ENCODE peak calls at places on chromosome 5, in five cellular contexts. X is lower lobe of right lung, B is coronary artery, U is pancreas, J is right atrium auricular region. H is an unnamed sample.

GRCh38 chr5:89255845-89256463 is 373.0 kb upstream of the MEF2C start:
- DNase-seq in J (no peak), U (no peak), B (no peak), X (no peak), H (no peak)

GRCh38 chr5:140967226-140967893 is 1.1 kb downstream of the PCDHAC2 start:
- DNase-seq in B (no peak), X (no peak), J (no peak), U (no peak), H (no peak)

GRCh38 chr5:5217371-5217770 is 77.2 kb downstream of the ADAMTS16 start:
- DNase-seq in B (no peak), J (no peak), U (no peak), X (no peak), H (no peak)

GRCh38 chr5:94397508-94397907 is 220.9 kb downstream of the KIAA0825 start:
- DNase-seq in X (no peak), J (no peak), B (no peak), U (no peak), H (no peak)

GRCh38 chr5:14247054-14247386 is 103.9 kb downstream of the TRIO start:
- DNase-seq in J (no peak), B (no peak), X (no peak), U (no peak), H (no peak)

GRCh38 chr5:132466453-132467291 is 23.9 kb downstream of the IRF1 start:
- DNase-seq in U (no peak), J (no peak), B (no peak), X (peak), H (peak)

GRCh38 chr5:169002941-169003555 is 297.9 kb downstream of the SLIT3 start:
- DNase-seq in B (no peak), U (no peak), J (no peak), X (no peak), H (no peak)

GRCh38 chr5:171494452-171495121 is 75.1 kb downstream of the FGF18 start:
- DNase-seq in X (no peak), U (peak), J (peak), B (peak), H (no peak)

GRCh38 chr5:178542455-178542854 is 47.7 kb downstream of the COL23A1 start:
- DNase-seq in J (no peak), B (no peak), U (no peak), X (no peak), H (no peak)

GRCh38 chr5:35333366-35333765 is 103.1 kb upstream of the PRLR start:
- DNase-seq in U (no peak), B (no peak), J (no peak), X (no peak), H (no peak)

GRCh38 chr5:40406426-40407211 is 273.1 kb upstream of the PTGER4 start:
- DNase-seq in U (no peak), B (no peak), J (no peak), X (peak), H (no peak)

GRCh38 chr5:23314827-23315226 is 192.6 kb upstream of the PRDM9 start:
- DNase-seq in J (no peak), U (no peak), B (no peak), X (no peak), H (no peak)

GRCh38 chr5:34571380-34572041 is 84.6 kb upstream of the RAI14 start:
- DNase-seq in J (no peak), B (no peak), U (no peak), X (no peak), H (no peak)

GRCh38 chr5:87582149-87582548 is 169.4 kb upstream of the CCNH start:
- DNase-seq in U (no peak), B (no peak), X (no peak), J (no peak), H (no peak)

GRCh38 chr5:73867344-73868335 is 241.6 kb downstream of the ARHGEF28 start:
- DNase-seq in B (no peak), X (peak), U (no peak), J (no peak), H (no peak)

GRCh38 chr5:172771439-172772111 is 580 bp upstream of the DUSP1 start:
- DNase-seq in U (no peak), B (no peak), J (no peak), X (no peak), H (peak)

GRCh38 chr5:125464847-125465432 is 718.5 kb upstream of the ZNF608 start:
- DNase-seq in X (no peak), U (no peak), J (no peak), B (no peak), H (no peak)

GRCh38 chr5:57845025-57845424 is 362.4 kb upstream of the ACTBL2 start:
- DNase-seq in U (no peak), X (no peak), J (no peak), B (no peak), H (no peak)

GRCh38 chr5:138601444-138601843 is 26.2 kb upstream of the HSPA9 start:
- DNase-seq in X (no peak), B (no peak), J (no peak), U (peak), H (no peak)

GRCh38 chr5:75325242-75325641 is 11.8 kb upstream of the HMGCR start:
- DNase-seq in J (no peak), X (no peak), B (no peak), U (no peak), H (no peak)

GRCh38 chr5:150523472-150524350 is 15.8 kb downstream of the NDST1 start:
- DNase-seq in B (no peak), J (no peak), X (no peak), U (peak), H (no peak)

GRCh38 chr5:180646963-180647305 is 2.5 kb downstream of the FLT4 start:
- DNase-seq in X (no peak), U (no peak), J (no peak), B (no peak), H (no peak)

GRCh38 chr5:59728356-59728755 is 165.2 kb downstream of the PDE4D start:
- DNase-seq in B (no peak), U (no peak), X (no peak), J (no peak), H (no peak)

GRCh38 chr5:76542887-76543690 is 80.1 kb downstream of the F2RL2 start:
- DNase-seq in U (no peak), J (no peak), B (no peak), X (peak), H (peak)

DNA sequence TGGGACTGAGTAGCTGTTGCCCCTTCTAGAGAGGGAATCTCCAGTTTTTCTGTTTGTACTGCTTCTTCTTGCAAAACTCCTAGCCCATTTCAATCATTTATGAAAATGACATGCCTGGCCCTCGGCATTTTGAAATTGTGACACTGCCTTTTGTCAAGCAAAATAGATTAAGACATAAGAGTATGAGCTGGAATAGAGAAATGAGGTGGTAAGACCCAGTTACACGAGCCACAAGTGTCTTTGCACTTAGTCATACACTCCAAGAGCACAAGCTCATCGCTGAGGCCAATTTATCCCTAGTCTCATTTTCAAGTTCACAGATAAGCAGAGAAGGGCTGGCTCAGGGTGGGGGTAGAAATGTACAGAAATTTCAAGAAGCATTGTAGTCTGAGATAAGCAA is 40.6 kb upstream of the MAP1B start:
- DNase-seq in J (no peak), B (no peak), U (no peak), X (no peak), H (no peak)
- H3K27ac ChIP-seq in J (no peak), B (no peak), U (no peak), X (no peak), H (no peak)

GRCh38 chr5:69083412-69083811 is 10.4 kb upstream of the SLC30A5 start:
- DNase-seq in J (no peak), U (peak), B (no peak), X (no peak), H (no peak)
- TF ChIP-seq CTCF in J (no peak), U (no peak), B (no peak), X (no peak), H (no peak)

GRCh38 chr5:139707445-139708003 is 59.4 kb downstream of the CXXC5 start:
- DNase-seq in B (no peak), J (no peak), U (no peak), X (no peak), H (no peak)
- H3K27ac ChIP-seq in B (no peak), J (no peak), U (no peak), X (no peak), H (no peak)

DNA sequence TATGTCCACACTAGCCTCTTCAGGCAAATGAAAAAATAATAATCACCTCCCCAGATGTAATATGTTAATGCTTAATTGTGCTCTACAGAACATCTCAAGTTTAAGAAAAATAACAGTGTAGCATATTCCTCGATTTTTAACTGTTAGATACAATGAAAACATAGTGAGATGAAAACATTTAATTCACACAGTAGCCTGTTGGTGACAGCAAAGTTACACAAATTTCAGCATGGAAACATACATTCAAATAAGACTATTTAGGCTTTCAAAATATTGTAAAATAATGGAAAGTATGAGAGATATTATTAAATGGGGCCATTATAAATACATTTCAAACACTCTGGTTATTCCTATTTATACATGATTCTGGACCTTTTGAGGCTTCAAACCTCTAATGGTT is 543.1 kb downstream of the MAT2B start:
- DNase-seq in U (no peak), X (no peak), J (no peak), B (no peak), H (no peak)
- TF ChIP-seq CTCF in U (no peak), X (no peak), J (peak), B (no peak), H (no peak)

GRCh38 chr5:10489810-10490426 is 48.2 kb downstream of the ROPN1L start:
- DNase-seq in J (no peak), B (no peak), U (no peak), X (no peak), H (no peak)

GRCh38 chr5:10493884-10494283 is 52.2 kb downstream of the ROPN1L start:
- DNase-seq in B (no peak), U (no peak), X (no peak), J (no peak), H (no peak)

GRCh38 chr5:10491673-10492026 is 50.0 kb downstream of the ROPN1L start:
- DNase-seq in J (no peak), U (no peak), B (no peak), X (no peak), H (no peak)

GRCh38 chr5:10488144-10488543 is 46.5 kb downstream of the ROPN1L start:
- DNase-seq in X (no peak), J (no peak), U (no peak), B (no peak), H (no peak)

GRCh38 chr5:10490927-10491672 is 49.4 kb downstream of the ROPN1L start:
- DNase-seq in J (no peak), U (no peak), B (no peak), X (no peak), H (no peak)
- H3K27ac ChIP-seq in J (no peak), U (no peak), B (no peak), X (no peak), H (no peak)

DNA sequence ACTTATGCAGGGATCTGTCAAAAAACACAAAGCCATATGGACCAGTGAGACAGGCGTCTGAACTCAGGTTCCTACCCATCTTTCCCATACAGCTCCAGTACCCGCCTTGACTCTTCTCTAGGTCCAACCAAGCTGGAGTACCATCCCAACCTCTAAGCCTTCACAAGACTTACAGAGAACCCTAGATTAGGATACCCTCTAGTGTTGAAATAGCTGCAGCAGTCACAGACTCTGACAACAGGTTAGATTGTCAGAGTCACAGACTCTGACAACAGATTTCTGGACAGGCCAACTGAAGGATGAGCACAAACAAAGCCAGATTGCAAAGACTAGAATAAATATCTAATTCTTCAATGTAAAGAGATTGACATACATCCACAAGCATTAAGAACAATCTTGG is 266.1 kb downstream of the GRIA1 start:
- DNase-seq in J (no peak), B (no peak), U (no peak), X (no peak), H (no peak)
- TF ChIP-seq CTCF in J (no peak), B (no peak), U (no peak), X (no peak), H (no peak)

DNA sequence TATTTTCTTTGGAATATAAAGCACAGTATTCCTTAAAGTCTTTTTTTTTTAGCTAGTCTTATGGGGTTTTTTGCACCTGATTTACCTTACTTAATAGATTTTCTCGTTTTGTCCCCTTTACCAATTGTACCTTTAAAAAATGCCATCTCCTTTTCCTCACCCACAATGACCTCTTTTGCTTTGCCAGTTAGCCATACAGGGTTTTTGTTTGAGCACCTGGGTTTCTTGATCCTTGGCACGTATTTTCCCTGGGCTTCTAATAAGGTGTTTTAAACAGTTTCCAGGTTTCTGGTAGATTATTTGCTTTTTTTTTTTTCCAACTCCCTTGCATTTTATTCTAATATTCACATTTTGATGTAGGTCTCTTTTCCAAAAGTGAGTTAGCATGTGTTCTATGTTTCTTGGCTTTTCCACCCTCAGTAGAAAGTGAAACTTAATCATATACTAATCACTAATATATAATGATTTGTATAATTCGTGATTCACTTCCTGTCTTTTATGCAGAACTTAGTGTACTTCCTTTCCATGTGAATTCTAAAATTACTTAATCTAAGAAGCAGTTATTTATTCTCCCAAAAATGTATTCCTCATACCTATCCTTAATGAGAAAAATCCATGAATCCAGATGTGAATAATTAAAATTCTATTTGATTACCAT is 673.9 kb upstream of the RGMB start:
- DNase-seq in J (no peak), B (no peak), U (no peak), X (no peak), H (no peak)
- H3K27ac ChIP-seq in J (no peak), B (no peak), U (no peak), X (no peak), H (no peak)